ENCODE peak calls at places on chromosomes 7 and 10, in five cellular contexts. J is NCI-H748 treated with DMSO at 0.1 percent for 48 hours; P is GM12891; U is activated T-helper 1 cell treated with Interleukin-2 at 50 U/mL for 16 hours; X is activated naive CD4-positive, alpha-beta T cell treated with anti-CD3 and anti-CD28 coated beads for 36 hours. A is an unnamed sample.
A peak's percentile ranks its signal among the peaks of the same experiment; 100 is the strongest.

GRCh38 chr10:101453791-101454718 is 100.1 kb downstream of the BTRC start:
- DNase-seq in J (no peak), P (no peak), U (no peak), X (no peak), A (no peak)

GRCh38 chr10:95389982-95390381 is 99.2 kb upstream of the PDLIM1 start:
- DNase-seq in J (no peak), P (no peak), U (no peak), X (no peak), A (no peak)

GRCh38 chr10:102200751-102201640 is 25.1 kb upstream of the ELOVL3 start:
- DNase-seq in J (no peak), P (no peak), U (no peak), X (no peak), A (no peak)

GRCh38 chr10:107553470-107553869 is 389.0 kb upstream of the SORCS1 start:
- DNase-seq in J (no peak), P (no peak), U (no peak), X (no peak), A (no peak)

GRCh38 chr7:134757938-134758337 is 21.5 kb upstream of the CALD1 start:
- DNase-seq in J (no peak), P (no peak), U (no peak), X (no peak), A (no peak)

GRCh38 chr7:43585521-43585920 is 2.6 kb downstream of the STK17A start:
- DNase-seq in J (no peak), P (no peak), U (no peak), X (no peak), A (peak; percentile 62)

GRCh38 chr7:116521046-116521664 is 3.7 kb upstream of the CAV1 start:
- DNase-seq in J (no peak), P (no peak), U (no peak), X (no peak), A (peak; percentile 57)

GRCh38 chr10:96017227-96017687 is 26.1 kb upstream of the CCNJ start:
- DNase-seq in J (peak; percentile 30), P (peak; percentile 22), U (no peak), X (peak; percentile 53), A (peak; percentile 72)

GRCh38 chr7:104967595-104967994 is 46.4 kb upstream of the KMT2E start:
- DNase-seq in J (no peak), P (no peak), U (no peak), X (no peak), A (no peak)

A was measured in lung microvascular endothelial cell.